ENCODE peak calls at places on chromosomes 13 and 19, in eight cellular contexts. P is cardiac muscle cell, R is epithelial cell of esophagus, N is putamen, I is lung, H is fibroblast of the conjunctiva, L is GDM1, Z is astrocyte of the spinal cord. T is an unnamed sample.

GRCh38 chr19:2722541-2723344 is 1.6 kb upstream of the DIRAS1 start:
- DNase-seq in R (peak), I (no peak), L (no peak), H (peak), P (peak), Z (peak), N (no peak), T (peak)

GRCh38 chr19:48842744-48843162 is 6.5 kb upstream of the HSD17B14 start:
- DNase-seq in H (no peak), N (no peak), P (peak), L (peak), Z (peak), R (peak), I (peak), T (peak)

GRCh38 chr13:45500492-45501174 is 35.9 kb downstream of the COG3 start:
- DNase-seq in H (peak), Z (peak), N (no peak), P (peak), L (no peak), I (no peak), R (peak), T (peak)

GRCh38 chr19:56927294-56927693 is 86.8 kb upstream of the PEG3 start:
- DNase-seq in H (no peak), Z (no peak), P (no peak), I (no peak), R (no peak), L (no peak), N (no peak), T (no peak)

GRCh38 chr13:105345116-105345515 is 1190.3 kb downstream of the EFNB2 start:
- DNase-seq in I (no peak), H (no peak), Z (no peak), R (no peak), N (no peak), L (no peak), P (no peak), T (no peak)

GRCh38 chr13:114057131-114058050 is 75.0 kb downstream of the RASA3 start:
- DNase-seq in P (no peak), H (no peak), N (no peak), Z (peak), I (no peak), R (no peak), L (peak), T (no peak)

GRCh38 chr13:75760182-75760981 is 124.3 kb downstream of the LMO7 start:
- DNase-seq in I (peak), L (no peak), H (no peak), Z (no peak), P (no peak), N (peak), R (peak), T (peak)

GRCh38 chr13:51832471-51833152 is 12.4 kb downstream of the TMEM272 start:
- DNase-seq in R (peak), L (peak), Z (no peak), N (no peak), I (no peak), P (peak), H (no peak), T (peak)

GRCh38 chr19:39211731-39212376 is 7.8 kb upstream of the SYCN start:
- DNase-seq in P (peak), Z (no peak), N (no peak), I (no peak), R (no peak), L (no peak), H (no peak), T (no peak)

GRCh38 chr13:35198821-35199220 is 256.8 kb downstream of the NBEA start:
- DNase-seq in L (no peak), I (no peak), Z (no peak), R (no peak), H (no peak), P (no peak), N (no peak), T (no peak)

GRCh38 chr19:10134040-10134439 is 14.3 kb upstream of the EIF3G start:
- DNase-seq in I (no peak), N (no peak), Z (no peak), L (no peak), R (no peak), H (no peak), P (no peak), T (no peak)

GRCh38 chr13:98141938-98142426 is 912 bp upstream of the FARP1 start:
- DNase-seq in R (no peak), Z (no peak), I (peak), L (no peak), H (no peak), P (peak), N (no peak), T (peak)

GRCh38 chr13:107231941-107232340 is 664.0 kb upstream of the ARGLU1 start:
- DNase-seq in I (no peak), L (no peak), H (no peak), R (no peak), P (no peak), N (no peak), Z (no peak), T (no peak)

GRCh38 chr13:79522583-79522982 is 41.6 kb downstream of the NDFIP2 start:
- DNase-seq in I (no peak), H (no peak), N (no peak), Z (peak), R (peak), L (peak), P (peak), T (no peak)

GRCh38 chr19:46221981-46222610 is 7.4 kb upstream of the IGFL1 start:
- DNase-seq in P (peak), H (no peak), N (no peak), L (no peak), R (peak), Z (peak), I (peak), T (peak)

GRCh38 chr13:30639671-30640070 is 22.0 kb downstream of the USPL1 start:
- DNase-seq in N (peak), L (no peak), R (no peak), I (no peak), H (peak), Z (no peak), P (peak), T (no peak)

GRCh38 chr19:38277969-38278680 is 13.8 kb downstream of the SPINT2 start:
- DNase-seq in Z (no peak), P (peak), H (no peak), N (no peak), R (no peak), I (peak), L (no peak), T (peak)

GRCh38 chr13:62137629-62138405 is 722.2 kb upstream of the PCDH20 start:
- DNase-seq in Z (no peak), R (no peak), P (no peak), L (no peak), I (no peak), H (no peak), N (no peak), T (no peak)

GRCh38 chr19:46049597-46049996 is 8.8 kb upstream of the IGFL4 start:
- DNase-seq in I (no peak), P (no peak), L (no peak), R (no peak), N (no peak), H (no peak), Z (no peak), T (no peak)

GRCh38 chr19:42120276-42121010 is 11.8 kb downstream of the POU2F2 start:
- DNase-seq in P (no peak), R (no peak), I (no peak), N (no peak), Z (no peak), H (no peak), L (no peak), T (no peak)

GRCh38 chr13:99923877-99924582 is 47.5 kb downstream of the ZIC5 start:
- DNase-seq in P (no peak), L (no peak), H (no peak), N (no peak), R (no peak), I (no peak), Z (no peak), T (no peak)

GRCh38 chr13:21812192-21812626 is 141.3 kb downstream of the FGF9 start:
- DNase-seq in I (no peak), P (no peak), Z (no peak), L (no peak), N (no peak), H (no peak), R (peak), T (no peak)

GRCh38 chr13:37109080-37109678 is 3.7 kb upstream of the CSNK1A1L start:
- DNase-seq in I (no peak), H (peak), L (no peak), Z (peak), N (peak), P (peak), R (peak), T (no peak)

GRCh38 chr19:51698296-51698695 is 5.2 kb downstream of the SPACA6 start:
- DNase-seq in I (no peak), N (no peak), H (no peak), Z (peak), L (no peak), P (no peak), R (no peak), T (no peak)

GRCh38 chr19:6743071-6743470 is 3.6 kb downstream of the TRIP10 start:
- DNase-seq in P (no peak), Z (no peak), H (no peak), N (no peak), R (no peak), L (no peak), I (no peak), T (no peak)

GRCh38 chr19:44848036-44848804 is 2.1 kb downstream of the NECTIN2 start:
- DNase-seq in R (peak), P (peak), I (no peak), L (no peak), N (no peak), Z (peak), H (no peak), T (no peak)

GRCh38 chr19:44548736-44549135 is 19.3 kb upstream of the CEACAM20 start:
- DNase-seq in Z (peak), N (no peak), H (no peak), P (peak), R (peak), L (no peak), I (peak), T (no peak)

T was measured in PC-9.